ENCODE peak calls at places on chromosomes 5 and 9, in ten cellular contexts. X is testis, S is H54, P is GM12892, L is sigmoid colon, J is GM12891, V is stomach, N is lower leg skin, I is gastrocnemius medialis, A is HCT116. H is an unnamed sample.

GRCh38 chr9:89748020-89748670 is 143.3 kb downstream of the GADD45G start:
- DNase-seq in X (no peak), S (no peak), P (no peak), L (no peak), J (no peak), V (no peak), N (no peak), I (no peak), A (no peak), H (no peak)

GRCh38 chr5:93145767-93146166 is 435.3 kb downstream of the NR2F1-AS1 start:
- DNase-seq in X (no peak), S (no peak), P (no peak), L (no peak), J (no peak), V (no peak), N (no peak), I (no peak), A (no peak), H (no peak)

GRCh38 chr5:7396169-7397004 is 449 bp downstream of the ADCY2 start:
- DNase-seq in X (no peak), S (no peak), P (no peak), L (no peak), J (no peak), V (no peak), N (no peak), I (peak), A (no peak), H (no peak)

GRCh38 chr9:94782367-94783120 is 56.0 kb downstream of the AOPEP start:
- DNase-seq in X (no peak), S (no peak), P (no peak), L (no peak), J (no peak), V (no peak), N (no peak), I (no peak), A (no peak), H (no peak)

GRCh38 chr9:132160802-132161742 is 786 bp upstream of the NTNG2 start:
- DNase-seq in X (peak), S (peak), P (no peak), L (no peak), J (no peak), V (peak), N (no peak), I (no peak), A (no peak), H (no peak)

GRCh38 chr9:110922145-110922544 is 116.1 kb downstream of the LPAR1 start:
- DNase-seq in X (no peak), S (no peak), P (no peak), L (no peak), J (no peak), V (no peak), N (no peak), I (no peak), A (no peak), H (no peak)

GRCh38 chr9:130607640-130608420 is 28.5 kb downstream of the FUBP3 start:
- DNase-seq in X (no peak), S (no peak), P (no peak), L (no peak), J (no peak), V (no peak), N (no peak), I (no peak), A (no peak), H (no peak)

GRCh38 chr9:132547052-132547431 is 35.4 kb upstream of the BARHL1 start:
- DNase-seq in X (no peak), S (no peak), P (no peak), L (no peak), J (no peak), V (no peak), N (no peak), I (no peak), A (no peak), H (no peak)

GRCh38 chr9:114558027-114558675 is 29.4 kb upstream of the ATP6V1G1 start:
- DNase-seq in X (no peak), S (no peak), P (no peak), L (no peak), J (no peak), V (no peak), N (no peak), I (no peak), A (no peak), H (no peak)

GRCh38 chr5:135295852-135296251 is 103.2 kb downstream of the MACROH2A1 start:
- DNase-seq in X (no peak), S (no peak), P (no peak), L (no peak), J (no peak), V (no peak), N (no peak), I (no peak), A (no peak), H (no peak)

GRCh38 chr5:169270827-169271226 is 30.1 kb downstream of the SLIT3 start:
- DNase-seq in X (no peak), S (no peak), P (no peak), L (no peak), J (no peak), V (no peak), N (no peak), I (no peak), A (no peak), H (no peak)

GRCh38 chr5:130365956-130366355 is 461.7 kb downstream of the CHSY3 start:
- DNase-seq in X (no peak), S (no peak), P (no peak), L (no peak), J (no peak), V (no peak), N (no peak), I (no peak), A (no peak), H (no peak)

GRCh38 chr9:131062979-131063378 is 33.4 kb upstream of the AIF1L start:
- DNase-seq in X (no peak), S (no peak), P (no peak), L (no peak), J (no peak), V (no peak), N (no peak), I (no peak), A (no peak), H (no peak)

GRCh38 chr9:70479880-70480291 is 65.4 kb upstream of the KLF9 start:
- DNase-seq in X (no peak), S (peak), P (no peak), L (peak), J (no peak), V (peak), N (peak), I (peak), A (no peak), H (no peak)

GRCh38 chr5:169978744-169979143 is 1.6 kb downstream of the INSYN2B start:
- DNase-seq in X (no peak), S (no peak), P (no peak), L (no peak), J (no peak), V (no peak), N (no peak), I (no peak), A (no peak), H (no peak)

GRCh38 chr5:11902304-11902703 is 1.9 kb downstream of the CTNND2 start:
- DNase-seq in X (no peak), S (no peak), P (no peak), L (no peak), J (no peak), V (no peak), N (no peak), I (no peak), A (no peak), H (no peak)

GRCh38 chr5:81657386-81657785 is 93.5 kb downstream of the SSBP2 start:
- DNase-seq in X (no peak), S (no peak), P (no peak), L (no peak), J (no peak), V (no peak), N (no peak), I (no peak), A (no peak), H (no peak)

GRCh38 chr5:123344819-123345426 is 78.3 kb downstream of the CEP120 start:
- DNase-seq in X (peak), S (no peak), P (no peak), L (no peak), J (no peak), V (no peak), N (no peak), I (no peak), A (no peak), H (peak)

GRCh38 chr5:168562274-168562673 is 16.9 kb downstream of the PANK3 start:
- DNase-seq in X (no peak), S (no peak), P (no peak), L (no peak), J (no peak), V (no peak), N (no peak), I (no peak), A (no peak), H (no peak)

GRCh38 chr9:74391816-74392215 is 105.3 kb upstream of the RORB start:
- DNase-seq in X (no peak), S (no peak), P (no peak), L (no peak), J (no peak), V (no peak), N (no peak), I (no peak), A (no peak), H (no peak)

GRCh38 chr5:72337159-72337558 is 17.0 kb downstream of the PTCD2 start:
- DNase-seq in X (no peak), S (no peak), P (no peak), L (no peak), J (no peak), V (no peak), N (no peak), I (no peak), A (no peak), H (no peak)

GRCh38 chr9:100014846-100015245 is 84.0 kb downstream of the ERP44 start:
- DNase-seq in X (no peak), S (no peak), P (no peak), L (no peak), J (no peak), V (no peak), N (no peak), I (no peak), A (no peak), H (no peak)

GRCh38 chr5:140840978-140841962 is at the start of gene PCDHA8:
- DNase-seq in X (peak), S (peak), P (no peak), L (no peak), J (no peak), V (no peak), N (no peak), I (no peak), A (peak), H (peak)

GRCh38 chr9:89848060-89849040 is 243.5 kb downstream of the GADD45G start:
- DNase-seq in X (no peak), S (no peak), P (no peak), L (no peak), J (no peak), V (no peak), N (peak), I (no peak), A (no peak), H (no peak)

GRCh38 chr5:177434437-177434836 is 8.0 kb downstream of the GRK6 start:
- DNase-seq in X (no peak), S (peak), P (no peak), L (no peak), J (no peak), V (no peak), N (no peak), I (no peak), A (no peak), H (no peak)

GRCh38 chr5:131394128-131394527 is 130.3 kb downstream of the CDC42SE2 start:
- DNase-seq in X (no peak), S (no peak), P (no peak), L (no peak), J (no peak), V (peak), N (no peak), I (no peak), A (no peak), H (no peak)

GRCh38 chr9:34566191-34566849 is 23.2 kb downstream of the CNTFR start:
- DNase-seq in X (no peak), S (no peak), P (no peak), L (no peak), J (no peak), V (no peak), N (no peak), I (no peak), A (no peak), H (no peak)

GRCh38 chr5:175354961-175355360 is 89.0 kb downstream of the DRD1 start:
- DNase-seq in X (no peak), S (no peak), P (no peak), L (no peak), J (no peak), V (no peak), N (no peak), I (no peak), A (no peak), H (no peak)

GRCh38 chr5:114305402-114306207 is 56.3 kb upstream of the KCNN2 start:
- DNase-seq in X (no peak), S (no peak), P (no peak), L (no peak), J (no peak), V (no peak), N (no peak), I (no peak), A (no peak), H (no peak)

GRCh38 chr5:170939178-170939577 is 77.4 kb downstream of the RANBP17 start:
- DNase-seq in X (no peak), S (no peak), P (no peak), L (no peak), J (no peak), V (no peak), N (no peak), I (no peak), A (no peak), H (no peak)

GRCh38 chr9:35136866-35137265 is 21.2 kb upstream of the ATOSB start:
- DNase-seq in X (no peak), S (no peak), P (no peak), L (no peak), J (no peak), V (no peak), N (no peak), I (no peak), A (no peak), H (no peak)

GRCh38 chr9:131986576-131986975 is 93.1 kb downstream of the MED27 start:
- DNase-seq in X (no peak), S (no peak), P (no peak), L (no peak), J (no peak), V (no peak), N (no peak), I (no peak), A (no peak), H (no peak)

GRCh38 chr5:38008198-38008597 is 168.4 kb upstream of the GDNF start:
- DNase-seq in X (no peak), S (no peak), P (no peak), L (no peak), J (no peak), V (no peak), N (no peak), I (no peak), A (no peak), H (no peak)

GRCh38 chr5:103674321-103674720 is 111.7 kb upstream of the NUDT12 start:
- DNase-seq in X (no peak), S (no peak), P (no peak), L (no peak), J (no peak), V (no peak), N (no peak), I (no peak), A (no peak), H (no peak)

GRCh38 chr5:144183254-144183889 is 12.7 kb downstream of the KCTD16 start:
- DNase-seq in X (no peak), S (no peak), P (no peak), L (no peak), J (no peak), V (no peak), N (no peak), I (no peak), A (no peak), H (peak)

GRCh38 chr5:144191461-144191860 is 20.8 kb downstream of the KCTD16 start:
- DNase-seq in X (no peak), S (no peak), P (no peak), L (no peak), J (no peak), V (no peak), N (no peak), I (no peak), A (no peak), H (peak)

GRCh38 chr5:144191998-144192397 is 21.3 kb downstream of the KCTD16 start:
- DNase-seq in X (no peak), S (peak), P (peak), L (no peak), J (peak), V (no peak), N (no peak), I (no peak), A (peak), H (peak)

GRCh38 chr5:144189800-144190429 is 19.2 kb downstream of the KCTD16 start:
- DNase-seq in X (no peak), S (peak), P (no peak), L (no peak), J (no peak), V (peak), N (no peak), I (no peak), A (no peak), H (no peak)

GRCh38 chr5:144187699-144188294 is 17.1 kb downstream of the KCTD16 start:
- DNase-seq in X (peak), S (no peak), P (peak), L (peak), J (peak), V (peak), N (no peak), I (no peak), A (no peak), H (no peak)
- TF ChIP-seq POLR2A in X (no peak), S (no peak), P (no peak), L (no peak), J (no peak), V (no peak), N (no peak), I (no peak), A (no peak), H (no peak)

DNA sequence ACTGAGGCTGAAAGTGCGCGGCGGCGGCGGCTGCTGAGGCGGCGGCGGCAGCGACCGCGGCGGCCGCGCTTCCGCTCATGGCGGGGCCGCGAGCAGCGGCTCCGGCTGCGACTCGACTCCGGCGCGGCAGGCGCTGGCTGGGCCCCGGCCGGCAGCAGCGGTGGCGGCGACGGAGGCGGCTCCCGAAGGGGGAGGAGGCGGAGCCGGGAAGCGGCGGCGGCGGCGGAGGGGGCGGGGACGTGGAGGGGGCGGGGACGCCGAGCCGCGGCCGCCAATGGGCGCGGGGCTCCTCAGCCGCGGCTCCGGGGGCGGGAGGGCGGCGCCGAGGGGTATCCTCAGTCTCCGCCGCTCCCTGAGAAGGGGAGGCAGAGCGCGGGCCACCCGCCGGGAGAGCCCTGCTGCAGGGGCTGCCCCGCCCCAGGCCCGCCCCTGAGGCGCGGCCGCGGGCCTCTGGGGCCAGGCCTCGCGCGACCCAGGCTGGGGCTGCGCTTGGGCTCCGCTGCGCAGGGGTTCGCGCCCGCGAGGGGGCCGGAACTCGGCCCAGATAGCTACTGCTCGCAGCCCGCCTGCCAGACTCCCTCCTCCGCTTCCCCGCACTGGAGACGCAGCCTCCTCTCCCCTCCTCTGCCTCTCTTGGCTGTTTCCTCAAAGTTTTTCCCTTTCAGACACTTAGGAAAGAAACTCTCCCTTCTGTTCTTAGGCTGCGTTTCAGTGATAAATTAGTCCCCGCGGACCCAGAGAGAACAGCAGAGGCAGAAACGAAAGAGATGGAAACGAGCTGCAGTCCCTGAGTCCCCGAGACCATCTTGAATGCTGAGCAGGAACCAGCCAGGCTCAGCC is 85.0 kb upstream of the MELK start:
- DNase-seq in X (peak), S (peak), P (peak), L (peak), J (peak), V (peak), N (peak), I (peak), A (peak), H (peak)
- TF ChIP-seq POLR2A in X (peak), S (peak), P (peak), L (peak), J (peak), V (no peak), N (no peak), I (peak), A (peak), H (peak)

DNA sequence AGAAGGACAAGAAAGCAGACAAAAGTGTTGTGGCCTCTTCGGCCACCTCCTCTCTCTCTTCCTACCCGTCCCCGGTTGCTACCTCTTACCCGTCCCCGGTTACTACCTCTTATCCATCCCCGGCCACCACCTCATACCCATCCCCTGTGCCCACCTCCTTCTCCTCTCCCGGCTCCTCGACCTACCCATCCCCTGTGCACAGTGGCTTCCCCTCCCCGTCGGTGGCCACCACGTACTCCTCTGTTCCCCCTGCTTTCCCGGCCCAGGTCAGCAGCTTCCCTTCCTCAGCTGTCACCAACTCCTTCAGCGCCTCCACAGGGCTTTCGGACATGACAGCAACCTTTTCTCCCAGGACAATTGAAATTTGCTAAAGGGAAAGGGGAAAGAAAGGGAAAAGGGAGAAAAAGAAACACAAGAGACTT is 2.4 kb downstream of the EGR1 start:
- DNase-seq in X (no peak), S (no peak), P (no peak), L (no peak), J (no peak), V (peak), N (no peak), I (no peak), A (no peak), H (no peak)
- TF ChIP-seq POLR2A in X (no peak), S (no peak), P (peak), L (no peak), J (no peak), V (peak), N (no peak), I (no peak), A (peak), H (no peak)

DNA sequence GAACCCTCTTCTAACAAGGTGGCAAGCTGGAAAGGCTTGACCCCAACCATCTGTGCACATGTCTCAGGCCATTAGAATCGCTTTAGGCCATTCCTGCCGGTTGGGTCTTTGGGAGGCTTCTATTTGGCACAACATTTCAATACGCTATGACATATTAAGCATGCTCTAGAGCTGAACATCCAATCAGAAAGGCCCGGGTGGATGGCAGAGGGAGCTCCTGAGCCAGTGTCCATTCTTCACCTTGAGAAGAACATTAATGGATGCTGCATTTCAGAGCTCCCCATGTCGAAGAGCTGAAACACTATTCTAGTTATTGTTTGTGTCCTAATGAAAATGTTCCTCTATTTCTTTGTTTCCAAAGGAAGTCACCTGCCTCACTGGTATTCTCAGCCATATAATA is 12.8 kb downstream of the SPATA9 start:
- DNase-seq in X (no peak), S (no peak), P (no peak), L (no peak), J (no peak), V (no peak), N (no peak), I (no peak), A (no peak), H (no peak)
- TF ChIP-seq POLR2A in X (no peak), S (no peak), P (no peak), L (no peak), J (no peak), V (no peak), N (no peak), I (no peak), A (no peak), H (no peak)

DNA sequence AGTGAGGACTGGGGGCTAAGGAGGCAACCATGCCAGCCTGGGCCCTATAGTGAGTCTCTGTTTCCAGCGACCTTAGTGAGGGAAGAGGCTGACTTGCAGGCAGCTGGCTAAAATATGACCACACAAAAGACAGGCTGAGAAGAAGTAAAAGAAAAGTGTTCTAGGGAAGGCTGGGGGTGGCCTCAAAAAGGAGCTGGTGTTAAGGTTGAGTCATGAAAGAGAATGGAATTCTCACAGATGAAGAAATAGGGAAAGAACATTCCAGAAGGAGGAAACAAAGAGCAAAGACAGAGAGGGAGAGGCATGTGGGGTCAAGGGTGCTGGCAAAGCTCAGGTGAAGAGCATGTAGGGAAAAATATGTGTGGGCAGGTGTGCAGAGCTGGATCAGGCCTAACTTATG is 302.7 kb upstream of the RFX3 start:
- DNase-seq in X (no peak), S (no peak), P (no peak), L (no peak), J (no peak), V (no peak), N (no peak), I (no peak), A (no peak), H (no peak)
- TF ChIP-seq POLR2A in X (no peak), S (no peak), P (no peak), L (no peak), J (no peak), V (no peak), N (no peak), I (no peak), A (no peak), H (no peak)

H was measured in erythroblast.